ENCODE peak calls at places on chromosomes 6 and 20, in four cellular contexts. C is activated T-helper 1 cell treated with anti-CD3 and anti-CD28 coated beads, Interleukin-12 subunit alpha, Interleukin-12 subunit beta, Interleukin-2, Interleukin-4 antibody, amounts not matched to agents 30 ng/mL and 10 ng/mL and 1 ng/mL, durations not matched to agents 14 hours and 24 hours and 36 hours; B is NCI-H446 treated with DMSO at 0.1 percent for 48 hours; D is astrocyte of the spinal cord. O is an unnamed sample.

GRCh38 chr20:16926626-16927025 is 178.5 kb downstream of the OTOR start:
- DNase-seq in C (no peak), B (no peak), D (no peak), O (no peak)

GRCh38 chr20:11394145-11394833 is 523.4 kb upstream of the BTBD3 start:
- DNase-seq in C (no peak), B (no peak), D (peak; percentile 85), O (no peak)

GRCh38 chr6:6052216-6052615 is 45.5 kb upstream of the NRN1 start:
- DNase-seq in C (no peak), B (no peak), D (no peak), O (no peak)

GRCh38 chr6:63509652-63510352 is 62.5 kb upstream of the LOC128125822 start:
- DNase-seq in C (no peak), B (peak; percentile 3), D (no peak), O (no peak)

GRCh38 chr20:3686867-3687321 is 5.1 kb upstream of the ADAM33 start:
- DNase-seq in C (no peak), B (peak; percentile 27), D (peak; percentile 86), O (no peak)

GRCh38 chr6:82183642-82184282 is 63.8 kb downstream of the IBTK start:
- DNase-seq in C (no peak), B (no peak), D (no peak), O (no peak)

GRCh38 chr6:100460650-100461204 is 4.0 kb downstream of the SIM1 start:
- DNase-seq in C (no peak), B (no peak), D (no peak), O (no peak)

GRCh38 chr6:34726055-34726454 is 29.5 kb upstream of the ILRUN start:
- DNase-seq in C (no peak), B (no peak), D (no peak), O (no peak)

GRCh38 chr20:43658068-43658722 is 8.7 kb upstream of the MYBL2 start:
- DNase-seq in C (peak; percentile 14), B (no peak), D (peak; percentile 21), O (no peak)

GRCh38 chr6:151027936-151028838 is 162.7 kb downstream of the MTHFD1L start:
- DNase-seq in C (no peak), B (no peak), D (no peak), O (no peak)

GRCh38 chr20:45061244-45061643 is 39.7 kb downstream of the KCNS1 start:
- DNase-seq in C (no peak), B (no peak), D (peak; percentile 75), O (no peak)

GRCh38 chr20:49482621-49483017 is at the start of gene KCNB1:
- DNase-seq in C (peak; percentile 39), B (no peak), D (peak; percentile 32), O (no peak)

GRCh38 chr20:10611357-10611756 is 62.4 kb downstream of the JAG1 start:
- DNase-seq in C (no peak), B (no peak), D (peak; percentile 61), O (no peak)

GRCh38 chr20:10551732-10552724 is 116.9 kb downstream of the SLX4IP start:
- DNase-seq in C (no peak), B (no peak), D (peak; percentile 19), O (no peak)